ENCODE peak calls at places on chromosomes 3 and 15, in five cellular contexts. N is neural progenitor cell, O is choroid plexus epithelial cell, Y is mammary epithelial cell, Q is neural crest cell. L is an unnamed sample.

GRCh38 chr3:194852836-194853508 is 167.3 kb downstream of the FAM43A start:
- DNase-seq in N (peak; percentile 16), Y (no peak), Q (no peak), O (no peak), L (no peak)

GRCh38 chr3:69888946-69889315 is 110.6 kb upstream of the SAMMSON start:
- DNase-seq in N (no peak), Y (no peak), Q (no peak), O (no peak), L (no peak)

GRCh38 chr3:105561875-105562274 is 195.2 kb downstream of the ALCAM start:
- DNase-seq in Y (no peak), Q (no peak), O (no peak), N (no peak), L (no peak)

GRCh38 chr3:2765002-2765579 is 345.1 kb downstream of the IL5RA start:
- DNase-seq in Q (no peak), N (peak; percentile 42), O (no peak), Y (no peak), L (peak; percentile 4)

GRCh38 chr15:39181901-39182300 is 399.0 kb upstream of the THBS1 start:
- DNase-seq in O (no peak), Y (no peak), N (no peak), Q (no peak), L (no peak)

GRCh38 chr3:152203677-152204076 is 65.1 kb upstream of the MBNL1 start:
- DNase-seq in Y (no peak), O (no peak), N (no peak), Q (no peak), L (no peak)

GRCh38 chr3:43729707-43730399 is 39.1 kb downstream of the ABHD5 start:
- DNase-seq in Q (no peak), Y (no peak), N (no peak), O (no peak), L (no peak)

GRCh38 chr15:41949400-41950126 is 22.8 kb downstream of the EHD4 start:
- DNase-seq in N (peak; percentile 38), Y (no peak), O (no peak), Q (no peak), L (no peak)

GRCh38 chr3:123357275-123357674 is 91.6 kb downstream of the ADCY5 start:
- DNase-seq in N (no peak), Y (no peak), Q (no peak), O (no peak), L (no peak)

GRCh38 chr3:9301091-9301490 is 51.6 kb upstream of the SRGAP3 start:
- DNase-seq in Q (no peak), O (no peak), Y (no peak), N (no peak), L (no peak)

DNA sequence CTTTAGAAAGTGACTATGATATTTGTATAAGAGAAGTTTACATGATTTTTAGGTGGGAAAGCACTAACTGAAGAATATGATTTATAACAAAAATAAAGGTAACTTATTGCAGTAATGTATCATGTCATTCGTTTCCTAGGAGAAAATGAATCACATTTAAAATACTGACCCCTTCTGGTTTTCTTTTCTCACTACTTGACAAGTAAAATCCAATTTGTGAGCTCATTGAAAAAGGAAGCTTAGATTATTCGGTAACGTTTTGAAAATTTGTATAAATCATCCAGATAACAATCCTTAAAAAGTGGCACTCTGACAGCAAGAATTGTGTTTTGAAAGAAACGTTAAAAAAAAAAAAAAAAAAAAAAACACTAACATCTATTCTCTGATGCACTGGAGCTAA is 39.0 kb downstream of the NSUN3 start:
- DNase-seq in O (peak; percentile 62), N (no peak), Q (no peak), Y (no peak), L (peak; percentile 44)
- TF ChIP-seq CTCF in O (peak; percentile 47), N (peak; percentile 35), Q (peak; percentile 50), Y (peak; percentile 13), L (no peak)

GRCh38 chr15:71237456-71238188 is 122.4 kb downstream of the THSD4 start:
- DNase-seq in Y (peak; percentile 96), Q (no peak), N (no peak), O (peak; percentile 97), L (peak; percentile 99)
- TF ChIP-seq CTCF in Y (no peak), Q (no peak), N (no peak), O (no peak), L (no peak)

GRCh38 chr3:72177075-72178050 is 392.4 kb upstream of the PROK2 start:
- DNase-seq in Y (peak; percentile 65), Q (no peak), O (peak; percentile 64), N (no peak), L (peak; percentile 59)

GRCh38 chr3:72176537-72177041 is 391.6 kb upstream of the PROK2 start:
- DNase-seq in O (no peak), Y (no peak), N (no peak), Q (no peak), L (no peak)

GRCh38 chr3:72175305-72175858 is 390.4 kb upstream of the PROK2 start:
- DNase-seq in O (no peak), Q (no peak), Y (no peak), N (no peak), L (no peak)

GRCh38 chr3:72174043-72174442 is 389.1 kb upstream of the PROK2 start:
- DNase-seq in Q (no peak), N (no peak), Y (no peak), O (no peak), L (no peak)

DNA sequence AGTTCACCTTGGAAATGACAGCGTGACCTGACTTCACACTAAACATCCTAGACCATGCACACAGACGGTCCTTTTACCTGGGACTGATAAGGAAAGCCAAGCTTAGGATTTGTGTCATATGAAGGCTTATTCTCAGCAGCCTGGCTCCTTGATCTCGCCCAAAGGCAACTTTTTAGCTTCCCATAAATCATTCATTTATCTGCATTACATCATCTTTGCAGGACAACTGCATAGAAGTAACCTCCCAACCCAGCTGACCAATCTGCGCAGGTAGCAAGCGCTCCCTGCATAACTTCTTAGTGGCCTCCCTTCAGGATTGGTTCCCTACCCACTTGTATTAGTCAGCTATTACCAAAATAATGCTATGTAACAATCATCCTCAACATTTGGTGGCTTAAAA is 389.9 kb upstream of the PROK2 start:
- DNase-seq in O (no peak), Y (no peak), N (no peak), Q (no peak), L (no peak)
- TF ChIP-seq CTCF in O (no peak), Y (no peak), N (no peak), Q (no peak), L (no peak)

GRCh38 chr3:113638910-113639309 is 57.5 kb downstream of the USF3 start:
- DNase-seq in Y (no peak), N (no peak), Q (no peak), O (no peak), L (no peak)
- TF ChIP-seq CTCF in Y (no peak), N (no peak), Q (no peak), O (no peak), L (no peak)

GRCh38 chr3:48088056-48088748 is 72.0 kb upstream of the MAP4 start:
- DNase-seq in N (peak; percentile 58), O (no peak), Q (peak; percentile 14), Y (no peak), L (no peak)

GRCh38 chr3:48090166-48090939 is 74.1 kb upstream of the MAP4 start:
- DNase-seq in O (no peak), N (no peak), Q (no peak), Y (no peak), L (no peak)

GRCh38 chr3:48092270-48092669 is 76.1 kb upstream of the MAP4 start:
- DNase-seq in Y (no peak), N (no peak), Q (no peak), O (peak; percentile 20), L (no peak)

GRCh38 chr3:48086736-48087470 is 70.7 kb upstream of the MAP4 start:
- DNase-seq in Y (peak; percentile 49), Q (no peak), O (peak; percentile 73), N (no peak), L (peak; percentile 88)

GRCh38 chr3:48088749-48089466 is 72.7 kb upstream of the MAP4 start:
- DNase-seq in Y (peak; percentile 98), N (peak; percentile 99), Q (peak; percentile 89), O (peak; percentile 98), L (peak; percentile 89)
- TF ChIP-seq CTCF in Y (no peak), N (peak; percentile 21), Q (no peak), O (no peak), L (no peak)

GRCh38 chr15:87887177-87887576 is 369.4 kb downstream of the NTRK3 start:
- DNase-seq in N (no peak), O (no peak), Q (no peak), Y (no peak), L (no peak)
- TF ChIP-seq CTCF in N (no peak), O (no peak), Q (no peak), Y (no peak), L (no peak)

DNA sequence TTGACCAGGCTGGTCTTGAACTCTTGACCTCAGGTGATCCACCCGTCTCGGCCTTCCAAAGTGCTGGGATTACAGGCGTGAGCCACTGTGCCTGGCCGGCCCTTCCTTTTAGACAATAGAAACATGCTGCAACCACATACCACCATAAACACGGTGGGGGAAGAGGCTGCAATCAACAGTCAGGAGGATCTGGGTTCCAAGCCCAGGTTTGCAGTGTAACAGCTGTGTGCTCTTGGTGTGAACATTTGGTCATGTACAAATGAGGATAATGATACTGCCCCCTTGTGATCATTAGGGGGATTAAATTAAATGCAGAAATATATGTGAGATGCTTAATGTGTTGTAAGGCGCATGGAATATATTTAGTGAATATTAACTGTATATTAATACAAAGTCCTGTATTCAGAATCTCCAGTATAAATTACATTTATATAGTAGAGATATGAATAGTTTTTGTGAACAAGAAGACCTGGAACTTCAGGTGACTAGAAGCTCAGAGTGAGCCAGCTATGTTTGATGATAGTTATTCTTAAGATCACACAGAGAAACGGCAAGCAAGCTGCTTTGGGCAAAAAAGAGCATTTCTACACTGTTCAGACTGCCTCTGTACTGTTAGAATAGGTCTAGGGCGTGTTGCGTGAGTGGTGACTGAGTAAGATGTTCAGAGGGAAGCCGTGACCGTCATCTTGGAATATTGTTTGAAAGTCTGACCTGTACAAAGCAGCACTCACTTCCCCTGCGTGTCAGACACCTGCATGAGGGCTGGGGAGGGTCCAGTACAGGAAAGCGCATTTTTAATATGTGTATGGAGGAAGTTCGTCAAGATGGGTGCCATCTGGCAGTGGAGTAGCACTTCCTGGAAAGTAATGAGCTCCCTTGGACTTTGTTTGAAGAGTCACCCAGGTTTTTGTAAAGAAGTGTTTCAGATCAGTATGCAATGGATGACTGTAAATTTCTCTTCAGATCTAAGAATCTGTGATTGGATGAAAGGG is 125.8 kb downstream of the PGPEP1L start:
- DNase-seq in N (peak; percentile 54), Y (peak; percentile 42), Q (no peak), O (peak; percentile 82), L (peak; percentile 69)
- TF ChIP-seq CTCF in N (peak; percentile 68), Y (peak; percentile 59), Q (peak; percentile 74), O (peak; percentile 59), L (peak; percentile 18)

GRCh38 chr3:116614795-116615362 is 94.7 kb upstream of the TUSC7 start:
- DNase-seq in O (peak; percentile 12), Q (no peak), Y (peak; percentile 12), N (peak; percentile 29), L (peak; percentile 29)
- TF ChIP-seq CTCF in O (peak; percentile 21), Q (peak; percentile 67), Y (peak; percentile 55), N (peak; percentile 64), L (peak; percentile 36)